ENCODE peak calls at places on chromosome 12, in five cellular contexts. I is dorsolateral prefrontal cortex, V is epithelial cell of esophagus, S is progenitor cell of endocrine pancreas, Z is suprapubic skin. H is an unnamed sample.

GRCh38 chr12:93318720-93319522 is 58.8 kb upstream of the NUDT4 start:
- DNase-seq in S (no peak), Z (no peak), I (no peak), V (no peak), H (no peak)

GRCh38 chr12:110338754-110339153 is 57.7 kb downstream of the ATP2A2 start:
- DNase-seq in I (no peak), S (no peak), Z (no peak), V (no peak), H (peak; percentile 30)

GRCh38 chr12:71041481-71041880 is 116.3 kb downstream of the TSPAN8 start:
- DNase-seq in V (no peak), I (no peak), S (no peak), Z (no peak), H (no peak)

GRCh38 chr12:96828169-96828789 is 78.8 kb upstream of the NEDD1 start:
- DNase-seq in V (no peak), Z (no peak), I (no peak), S (no peak), H (no peak)

GRCh38 chr12:48454675-48455074 is 17.7 kb upstream of the ANP32D start:
- DNase-seq in Z (no peak), V (peak; percentile 62), I (no peak), S (no peak), H (peak; percentile 38)

GRCh38 chr12:13173537-13173936 is 23.0 kb upstream of the EMP1 start:
- DNase-seq in S (no peak), Z (peak; percentile 87), V (peak; percentile 98), I (no peak), H (peak; percentile 80)

GRCh38 chr12:52126605-52127578 is 47.4 kb downstream of the SMIM41 start:
- DNase-seq in V (no peak), Z (peak; percentile 49), S (no peak), I (no peak), H (no peak)

GRCh38 chr12:112524676-112525425 is 106.1 kb downstream of the PTPN11 start:
- DNase-seq in Z (no peak), S (no peak), V (peak; percentile 67), I (no peak), H (peak; percentile 55)

GRCh38 chr12:28611501-28611900 is 421.2 kb downstream of the CCDC91 start:
- DNase-seq in V (peak; percentile 12), Z (no peak), I (no peak), S (no peak), H (peak; percentile 68)

GRCh38 chr12:84638811-84639368 is 273.7 kb downstream of the SLC6A15 start:
- DNase-seq in Z (no peak), I (no peak), V (peak; percentile 71), S (no peak), H (no peak)

GRCh38 chr12:38744056-38744455 is 161.3 kb downstream of the CPNE8 start:
- DNase-seq in Z (no peak), S (no peak), V (no peak), I (no peak), H (no peak)

GRCh38 chr12:4383304-4383865 is 3.9 kb upstream of the FGF23 start:
- DNase-seq in V (no peak), Z (no peak), I (no peak), S (no peak), H (peak; percentile 8)

GRCh38 chr12:97573901-97574300 is 111.3 kb downstream of the RMST start:
- DNase-seq in S (no peak), V (peak; percentile 44), I (no peak), Z (no peak), H (no peak)

GRCh38 chr12:110863161-110863560 is 16.4 kb downstream of the CCDC63 start:
- DNase-seq in V (no peak), Z (no peak), I (no peak), S (no peak), H (no peak)

GRCh38 chr12:10632226-10632625 is 18.8 kb upstream of the MAGOHB start:
- DNase-seq in S (no peak), Z (no peak), V (no peak), I (no peak), H (no peak)

GRCh38 chr12:111174283-111175108 is 194.4 kb downstream of the PHETA1 start:
- DNase-seq in I (no peak), S (no peak), Z (no peak), V (peak; percentile 43), H (peak; percentile 27)

GRCh38 chr12:91877022-91877421 is 268.6 kb downstream of the BTG1 start:
- DNase-seq in V (peak; percentile 16), I (no peak), Z (peak; percentile 64), S (no peak), H (no peak)

GRCh38 chr12:3279832-3280231 is 202.7 kb downstream of the TSPAN9 start:
- DNase-seq in Z (no peak), I (no peak), V (no peak), S (no peak), H (no peak)

GRCh38 chr12:79935624-79936040 is 735 bp upstream of the PPP1R12A start:
- DNase-seq in Z (no peak), S (no peak), I (no peak), V (peak; percentile 19), H (no peak)

GRCh38 chr12:42444192-42444943 is 118.4 kb downstream of the PPHLN1 start:
- DNase-seq in S (no peak), V (no peak), Z (no peak), I (no peak), H (no peak)

GRCh38 chr12:3520711-3521110 is 29.7 kb downstream of the PRMT8 start:
- DNase-seq in I (no peak), S (no peak), Z (no peak), V (peak; percentile 30), H (no peak)

GRCh38 chr12:108612788-108613282 is 15.0 kb upstream of the TMEM119 start:
- DNase-seq in V (peak; percentile 21), Z (no peak), S (no peak), I (no peak), H (peak; percentile 37)

GRCh38 chr12:84506317-84506716 is 406.3 kb downstream of the SLC6A15 start:
- DNase-seq in S (no peak), Z (no peak), I (no peak), V (no peak), H (no peak)

GRCh38 chr12:85155791-85156190 is 119.6 kb downstream of the LRRIQ1 start:
- DNase-seq in Z (no peak), I (no peak), V (peak; percentile 40), S (no peak), H (peak; percentile 60)

GRCh38 chr12:128076188-128076587 is 190.8 kb upstream of the TMEM132C start:
- DNase-seq in Z (no peak), V (peak; percentile 1), I (no peak), S (no peak), H (peak; percentile 11)

GRCh38 chr12:80761818-80762217 is 45.1 kb downstream of the MYF5 start:
- DNase-seq in S (no peak), V (peak; percentile 20), Z (no peak), I (no peak), H (peak; percentile 20)

GRCh38 chr12:52956987-52957386 is 8.1 kb downstream of the KRT18 start:
- DNase-seq in S (no peak), I (no peak), V (peak; percentile 24), Z (no peak), H (no peak)

GRCh38 chr12:49190317-49190716 is 1.4 kb upstream of the TUBA1A start:
- DNase-seq in Z (no peak), V (no peak), S (no peak), I (peak; percentile 54), H (no peak)

GRCh38 chr12:75876843-75877587 is 154.6 kb downstream of the PHLDA1 start:
- DNase-seq in I (no peak), S (no peak), V (peak; percentile 22), Z (no peak), H (no peak)

GRCh38 chr12:109714141-109714912 is 702 bp downstream of the FAM222A start:
- DNase-seq in V (peak; percentile 29), S (peak; percentile 69), Z (peak; percentile 83), I (peak; percentile 50), H (peak; percentile 29)

GRCh38 chr12:108711486-108712163 is 19.7 kb downstream of the CORO1C start:
- DNase-seq in S (no peak), Z (no peak), V (no peak), I (no peak), H (no peak)

GRCh38 chr12:118680361-118680963 is 300.9 kb upstream of the SRRM4 start:
- DNase-seq in Z (no peak), V (peak; percentile 1), S (no peak), I (no peak), H (no peak)

GRCh38 chr12:101299931-101300330 is 20.0 kb downstream of the UTP20 start:
- DNase-seq in I (no peak), S (no peak), Z (no peak), V (no peak), H (no peak)

GRCh38 chr12:47808049-47808448 is 11.7 kb downstream of the HDAC7 start:
- DNase-seq in Z (peak; percentile 78), V (no peak), S (no peak), I (no peak), H (no peak)

GRCh38 chr12:88310666-88311065 is 168.6 kb downstream of the TMTC3 start:
- DNase-seq in Z (no peak), I (no peak), S (no peak), V (peak; percentile 13), H (no peak)

GRCh38 chr12:48969847-48970701 is 1.5 kb downstream of the WNT10B start:
- DNase-seq in I (no peak), S (no peak), V (no peak), Z (no peak), H (no peak)

DNA sequence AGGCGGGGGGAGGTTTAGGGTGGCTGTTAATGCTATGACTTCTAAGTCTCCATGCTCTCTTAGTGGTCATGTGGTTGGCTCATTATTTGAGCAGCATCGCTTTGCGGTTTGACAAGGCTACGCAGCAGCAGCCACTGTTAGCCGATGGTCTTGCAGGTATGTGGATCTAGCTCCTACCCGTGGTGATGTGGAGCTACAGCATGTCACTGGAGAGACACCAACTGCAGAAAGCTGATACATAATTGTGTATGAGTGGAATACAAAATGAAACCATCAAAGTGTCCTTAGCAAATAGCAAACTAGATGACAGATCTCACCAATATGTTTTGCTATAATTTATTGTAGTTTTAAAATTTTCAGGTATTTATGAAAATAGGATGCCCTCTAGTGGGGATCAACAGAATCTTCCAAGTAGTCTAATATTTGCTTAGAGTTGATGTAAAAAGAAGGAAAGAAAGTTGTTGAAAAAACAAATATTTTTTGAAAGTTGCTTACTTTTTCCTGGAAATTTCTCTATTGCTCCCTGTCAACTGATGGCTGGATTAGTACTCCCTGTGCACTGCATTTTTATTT is 94.9 kb downstream of the NAV3 start:
- DNase-seq in Z (peak; percentile 74), I (peak; percentile 67), V (peak; percentile 90), S (peak; percentile 39), H (peak; percentile 88)
- TF ChIP-seq CTCF in Z (peak; percentile 55), I (peak; percentile 98), V (peak; percentile 100), S (peak; percentile 99), H (peak; percentile 98)

GRCh38 chr12:22415342-22416309 is 81.1 kb upstream of the ST8SIA1 start:
- DNase-seq in Z (no peak), S (no peak), I (no peak), V (peak; percentile 46), H (peak; percentile 36)
- TF ChIP-seq CTCF in Z (no peak), S (no peak), I (no peak), V (no peak), H (no peak)

GRCh38 chr12:122308811-122309210 is 42.5 kb upstream of the VPS33A start:
- DNase-seq in V (no peak), S (no peak), I (no peak), Z (no peak), H (no peak)
- TF ChIP-seq CTCF in V (no peak), S (no peak), I (no peak), Z (no peak), H (no peak)

DNA sequence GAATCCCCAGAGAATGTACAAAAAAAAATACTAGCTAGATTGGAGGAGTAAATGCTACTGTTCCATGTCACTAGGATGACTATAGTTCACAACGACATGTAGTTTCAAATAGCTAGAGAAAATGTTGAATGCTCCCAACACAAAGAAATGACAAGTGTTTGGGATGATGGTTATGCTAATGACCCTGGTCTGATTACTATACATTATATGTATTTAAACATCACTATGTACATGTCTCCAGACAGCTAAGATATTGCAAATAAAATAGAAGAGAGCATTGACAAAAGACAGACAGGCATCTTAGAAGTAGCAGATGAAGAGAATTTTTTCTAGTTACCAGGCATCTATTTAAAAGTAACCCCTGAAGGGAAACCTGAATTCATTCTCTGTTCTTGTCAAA is 281.6 kb upstream of the SLC16A7 start:
- DNase-seq in V (no peak), S (no peak), I (no peak), Z (no peak), H (no peak)
- TF ChIP-seq CTCF in V (no peak), S (no peak), I (no peak), Z (no peak), H (no peak)